ENCODE peak calls at places on chromosomes 12 and 14, in six cellular contexts. One of them, this sample, is unnamed.

GRCh38 chr12:13153180-13153579 is 43.3 kb upstream of the EMP1 start:
- DNase-seq in right lobe of liver: no peak
- DNase-seq in ovary: no peak
- DNase-seq in A549: no peak
- DNase-seq in Peyer's patch: no peak
- DNase-seq in transverse colon: no peak
- DNase-seq in this sample: no peak

GRCh38 chr12:99079811-99080210 is 434.7 kb downstream of the APAF1 start:
- DNase-seq in right lobe of liver: no peak
- DNase-seq in ovary: no peak
- DNase-seq in A549: no peak
- DNase-seq in Peyer's patch: no peak
- DNase-seq in transverse colon: no peak
- DNase-seq in this sample: no peak

GRCh38 chr14:102277874-102278630 is 26.9 kb downstream of the MOK start:
- DNase-seq in right lobe of liver: no peak
- DNase-seq in ovary: no peak
- DNase-seq in A549: no peak
- DNase-seq in Peyer's patch: no peak
- DNase-seq in transverse colon: no peak
- DNase-seq in this sample: no peak

GRCh38 chr14:47917344-47917954 is 242.0 kb upstream of the MDGA2 start:
- DNase-seq in right lobe of liver: no peak
- DNase-seq in ovary: no peak
- DNase-seq in A549: no peak
- DNase-seq in Peyer's patch: no peak
- DNase-seq in transverse colon: no peak
- DNase-seq in this sample: peak; percentile 46

GRCh38 chr12:112855375-112855774 is 51.4 kb upstream of the OAS1 start:
- DNase-seq in right lobe of liver: no peak
- DNase-seq in ovary: no peak
- DNase-seq in A549: peak; percentile 78
- DNase-seq in Peyer's patch: no peak
- DNase-seq in transverse colon: no peak
- DNase-seq in this sample: no peak

GRCh38 chr14:70622111-70622712 is 19.5 kb upstream of the TTC9 start:
- DNase-seq in right lobe of liver: no peak
- DNase-seq in ovary: no peak
- DNase-seq in A549: peak; percentile 67
- DNase-seq in Peyer's patch: peak; percentile 73
- DNase-seq in transverse colon: peak; percentile 52
- DNase-seq in this sample: peak; percentile 66

GRCh38 chr12:58916891-58917570 is 3.3 kb downstream of the LRIG3 start:
- DNase-seq in right lobe of liver: no peak
- DNase-seq in ovary: no peak
- DNase-seq in A549: no peak
- DNase-seq in Peyer's patch: peak; percentile 49
- DNase-seq in transverse colon: peak; percentile 22
- DNase-seq in this sample: no peak

GRCh38 chr12:100225491-100225890 is 24.9 kb downstream of the ACTR6 start:
- DNase-seq in right lobe of liver: no peak
- DNase-seq in ovary: no peak
- DNase-seq in A549: no peak
- DNase-seq in Peyer's patch: no peak
- DNase-seq in transverse colon: no peak
- DNase-seq in this sample: no peak

GRCh38 chr12:115771065-115771464 is 506.4 kb downstream of the MED13L start:
- DNase-seq in right lobe of liver: no peak
- DNase-seq in ovary: no peak
- DNase-seq in A549: no peak
- DNase-seq in Peyer's patch: peak; percentile 59
- DNase-seq in transverse colon: no peak
- DNase-seq in this sample: peak; percentile 33

DNA sequence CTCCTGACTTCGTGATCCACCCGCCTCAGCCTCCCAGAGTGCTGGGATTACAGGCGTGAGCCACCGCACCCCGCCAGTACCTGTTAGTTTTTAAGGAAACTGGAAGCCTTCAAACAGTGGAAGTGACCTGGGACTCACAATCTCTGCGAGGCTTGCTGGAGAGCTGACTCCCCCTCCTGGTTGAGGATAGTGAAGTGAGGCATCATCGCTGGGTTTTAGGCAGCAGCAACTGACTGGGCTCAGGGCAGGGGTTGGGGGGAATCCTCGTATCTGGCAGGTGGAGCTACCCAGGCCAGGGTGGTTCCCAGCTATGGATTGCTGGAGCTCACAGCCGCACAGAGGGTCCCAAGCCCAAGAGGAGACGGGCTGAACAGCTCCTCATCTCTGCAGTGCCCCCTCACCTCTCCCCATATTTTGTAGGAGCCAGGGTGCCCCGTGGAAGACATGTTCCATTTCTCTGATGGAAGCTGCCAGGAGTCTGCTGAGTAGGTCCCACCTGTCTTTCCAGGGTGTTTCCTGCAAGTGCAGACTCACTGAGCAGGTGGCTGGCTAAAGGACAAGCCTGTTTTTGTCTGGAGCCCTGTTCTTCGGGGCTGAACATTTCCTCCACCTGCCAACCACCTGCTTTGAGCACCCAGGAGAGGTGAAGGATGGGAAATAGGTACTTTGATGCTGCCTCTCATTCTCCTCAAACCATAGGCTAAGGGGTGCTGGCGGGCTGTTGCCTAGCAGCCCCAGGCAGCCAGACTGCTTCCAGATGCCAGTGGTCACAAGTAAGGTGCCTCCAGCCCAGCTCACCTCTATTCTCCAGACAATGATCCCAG is 3.1 kb downstream of the AVIL start:
- DNase-seq in right lobe of liver: no peak
- DNase-seq in ovary: no peak
- DNase-seq in A549: no peak
- DNase-seq in Peyer's patch: no peak
- DNase-seq in transverse colon: no peak
- DNase-seq in this sample: no peak
- TF ChIP-seq CTCF in right lobe of liver: no peak
- TF ChIP-seq CTCF in ovary: no peak
- TF ChIP-seq CTCF in A549: no peak
- TF ChIP-seq CTCF in Peyer's patch: no peak
- TF ChIP-seq CTCF in transverse colon: no peak
- TF ChIP-seq CTCF in this sample: no peak

DNA sequence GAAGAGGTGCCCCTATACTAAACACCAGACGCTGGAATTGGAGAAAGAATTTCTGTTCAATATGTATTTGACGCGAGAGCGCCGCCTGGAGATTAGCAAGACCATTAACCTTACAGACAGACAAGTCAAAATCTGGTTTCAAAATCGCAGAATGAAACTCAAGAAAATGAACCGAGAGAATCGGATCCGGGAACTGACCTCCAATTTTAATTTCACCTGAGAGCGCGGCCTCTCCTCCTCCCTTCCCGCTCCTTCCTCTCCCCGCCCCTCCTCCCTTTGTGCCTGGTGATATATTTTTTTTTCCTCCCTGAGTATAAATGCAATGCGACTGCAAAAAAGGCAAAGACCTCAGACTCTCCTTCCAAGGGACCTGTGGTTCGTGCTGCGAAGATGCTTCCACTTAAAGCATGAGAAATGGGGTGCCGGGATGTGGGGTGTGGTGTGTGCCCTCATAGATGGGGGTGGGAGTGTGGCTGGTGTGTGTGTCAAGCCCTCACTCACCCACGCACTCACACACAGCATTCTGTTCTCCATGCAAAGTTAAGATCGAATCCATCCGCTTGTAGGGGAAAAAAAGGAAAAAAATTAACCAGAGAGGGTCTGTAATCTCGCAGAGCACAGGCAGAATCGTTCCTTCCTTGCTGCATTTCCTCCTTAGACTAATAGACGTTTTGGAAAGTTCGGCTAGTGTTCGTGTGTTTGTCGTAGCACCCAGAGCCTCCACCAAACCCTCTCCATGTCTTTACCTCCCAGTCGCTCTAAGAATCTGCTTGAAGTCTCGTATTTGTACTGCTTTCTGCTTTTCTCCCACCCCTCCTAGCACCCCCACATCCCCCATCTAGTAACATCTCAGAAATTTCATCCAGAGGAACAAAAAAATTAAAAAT is 4.5 kb downstream of the HOXC10 start:
- DNase-seq in right lobe of liver: no peak
- DNase-seq in ovary: no peak
- DNase-seq in A549: peak; percentile 69
- DNase-seq in Peyer's patch: no peak
- DNase-seq in transverse colon: no peak
- DNase-seq in this sample: no peak
- H3K4me3 ChIP-seq in right lobe of liver: no peak overlapping the region
- H3K4me3 ChIP-seq in ovary: no peak overlapping the region
- H3K4me3 ChIP-seq in A549: peak overlapping the region; percentile 39
- H3K4me3 ChIP-seq in Peyer's patch: peak overlapping the region; percentile 14
- H3K4me3 ChIP-seq in transverse colon: no peak overlapping the region
- H3K4me3 ChIP-seq in this sample: no peak overlapping the region

GRCh38 chr14:31228533-31228932 is 20.9 kb upstream of the HECTD1 start:
- DNase-seq in right lobe of liver: no peak
- DNase-seq in ovary: no peak
- DNase-seq in A549: no peak
- DNase-seq in Peyer's patch: no peak
- DNase-seq in transverse colon: no peak
- DNase-seq in this sample: no peak

GRCh38 chr14:31229009-31229408 is 21.4 kb upstream of the HECTD1 start:
- DNase-seq in right lobe of liver: no peak
- DNase-seq in ovary: no peak
- DNase-seq in A549: no peak
- DNase-seq in Peyer's patch: no peak
- DNase-seq in transverse colon: no peak
- DNase-seq in this sample: no peak

GRCh38 chr14:31232081-31232480 is 24.5 kb upstream of the HECTD1 start:
- DNase-seq in right lobe of liver: no peak
- DNase-seq in ovary: no peak
- DNase-seq in A549: no peak
- DNase-seq in Peyer's patch: peak; percentile 56
- DNase-seq in transverse colon: peak; percentile 54
- DNase-seq in this sample: no peak

GRCh38 chr14:31230559-31230958 is 23.0 kb upstream of the HECTD1 start:
- DNase-seq in right lobe of liver: no peak
- DNase-seq in ovary: no peak
- DNase-seq in A549: no peak
- DNase-seq in Peyer's patch: no peak
- DNase-seq in transverse colon: no peak
- DNase-seq in this sample: no peak

GRCh38 chr14:31229638-31230229 is 22.1 kb upstream of the HECTD1 start:
- DNase-seq in right lobe of liver: peak; percentile 76
- DNase-seq in ovary: peak; percentile 46
- DNase-seq in A549: peak; percentile 98
- DNase-seq in Peyer's patch: peak; percentile 84
- DNase-seq in transverse colon: peak; percentile 79
- DNase-seq in this sample: no peak
- TF ChIP-seq POLR2A in right lobe of liver: peak; percentile 55
- TF ChIP-seq POLR2A in ovary: no peak
- TF ChIP-seq POLR2A in A549: no peak
- TF ChIP-seq POLR2A in Peyer's patch: peak; percentile 14
- TF ChIP-seq POLR2A in transverse colon: peak; percentile 55
- TF ChIP-seq POLR2A in this sample: no peak

GRCh38 chr14:31947076-31947475 is 130.0 kb upstream of the ARHGAP5 start:
- DNase-seq in right lobe of liver: no peak
- DNase-seq in ovary: no peak
- DNase-seq in A549: no peak
- DNase-seq in Peyer's patch: no peak
- DNase-seq in transverse colon: no peak
- DNase-seq in this sample: no peak

GRCh38 chr14:31950331-31950730 is 126.8 kb upstream of the ARHGAP5 start:
- DNase-seq in right lobe of liver: no peak
- DNase-seq in ovary: no peak
- DNase-seq in A549: no peak
- DNase-seq in Peyer's patch: no peak
- DNase-seq in transverse colon: no peak
- DNase-seq in this sample: no peak

GRCh38 chr14:31949709-31950108 is 127.4 kb upstream of the ARHGAP5 start:
- DNase-seq in right lobe of liver: no peak
- DNase-seq in ovary: no peak
- DNase-seq in A549: no peak
- DNase-seq in Peyer's patch: no peak
- DNase-seq in transverse colon: no peak
- DNase-seq in this sample: no peak

GRCh38 chr14:31945701-31946100 is 131.4 kb upstream of the ARHGAP5 start:
- DNase-seq in right lobe of liver: no peak
- DNase-seq in ovary: no peak
- DNase-seq in A549: no peak
- DNase-seq in Peyer's patch: peak; percentile 76
- DNase-seq in transverse colon: peak; percentile 47
- DNase-seq in this sample: no peak

GRCh38 chr14:31947680-31948580 is 129.2 kb upstream of the ARHGAP5 start:
- DNase-seq in right lobe of liver: no peak
- DNase-seq in ovary: no peak
- DNase-seq in A549: no peak
- DNase-seq in Peyer's patch: no peak
- DNase-seq in transverse colon: no peak
- DNase-seq in this sample: no peak
- TF ChIP-seq CTCF in right lobe of liver: no peak
- TF ChIP-seq CTCF in ovary: no peak
- TF ChIP-seq CTCF in A549: no peak
- TF ChIP-seq CTCF in Peyer's patch: no peak
- TF ChIP-seq CTCF in transverse colon: no peak
- TF ChIP-seq CTCF in this sample: no peak

DNA sequence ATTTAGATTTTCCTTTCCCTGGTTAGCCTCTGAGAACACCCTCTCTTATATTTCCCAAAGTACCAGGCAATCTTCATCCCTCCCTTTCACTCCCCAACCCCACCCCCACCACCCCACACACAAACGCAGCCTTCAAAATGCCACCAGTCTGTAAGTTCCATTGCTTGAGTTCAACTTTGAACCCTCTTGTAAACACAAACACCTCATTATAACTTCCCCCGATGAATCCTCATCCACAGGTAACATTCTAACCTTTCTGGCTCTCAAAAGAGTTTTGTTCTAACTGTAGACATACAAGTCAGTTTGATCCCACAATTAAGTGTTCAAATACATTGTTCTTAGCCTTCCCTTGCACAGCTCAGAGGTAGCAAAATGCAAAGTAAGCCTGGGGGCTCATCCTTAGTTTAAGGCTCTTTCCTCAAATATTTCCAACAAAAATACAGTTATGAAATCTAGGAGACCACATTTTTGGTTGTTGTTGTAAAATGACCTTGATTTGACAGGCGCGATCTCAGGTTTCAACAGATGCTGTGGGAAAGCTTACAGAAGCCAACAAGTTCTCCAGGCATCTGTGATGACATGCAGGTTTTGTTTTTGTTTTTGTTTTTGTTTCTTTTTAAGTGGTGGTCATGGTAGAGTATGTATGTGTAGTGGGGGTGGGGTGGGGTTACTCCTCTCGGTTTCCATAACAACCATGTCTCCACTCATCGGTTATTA is 199.6 kb upstream of the FOXN3 start:
- DNase-seq in right lobe of liver: no peak
- DNase-seq in ovary: no peak
- DNase-seq in A549: no peak
- DNase-seq in Peyer's patch: no peak
- DNase-seq in transverse colon: no peak
- DNase-seq in this sample: no peak
- H3K4me3 ChIP-seq in right lobe of liver: no peak overlapping the region
- H3K4me3 ChIP-seq in ovary: peak overlapping the region; percentile 44
- H3K4me3 ChIP-seq in A549: no peak overlapping the region
- H3K4me3 ChIP-seq in Peyer's patch: peak overlapping the region; percentile 82
- H3K4me3 ChIP-seq in transverse colon: no peak overlapping the region
- H3K4me3 ChIP-seq in this sample: no peak overlapping the region

GRCh38 chr14:105491366-105492006 is 440 bp downstream of the TEDC1 start:
- DNase-seq in right lobe of liver: peak; percentile 85
- DNase-seq in ovary: peak; percentile 88
- DNase-seq in A549: peak; percentile 78
- DNase-seq in Peyer's patch: peak; percentile 86
- DNase-seq in transverse colon: peak; percentile 83
- DNase-seq in this sample: peak; percentile 38
- TF ChIP-seq POLR2A in right lobe of liver: peak; percentile 13
- TF ChIP-seq POLR2A in ovary: peak; percentile 12
- TF ChIP-seq POLR2A in A549: peak; percentile 34
- TF ChIP-seq POLR2A in Peyer's patch: no peak
- TF ChIP-seq POLR2A in transverse colon: peak; percentile 72
- TF ChIP-seq POLR2A in this sample: no peak

GRCh38 chr14:59262717-59263469 is 74.4 kb downstream of the DAAM1 start:
- DNase-seq in right lobe of liver: peak; percentile 68
- DNase-seq in ovary: no peak
- DNase-seq in A549: no peak
- DNase-seq in Peyer's patch: peak; percentile 63
- DNase-seq in transverse colon: peak; percentile 61
- DNase-seq in this sample: no peak
- TF ChIP-seq CTCF in right lobe of liver: peak; percentile 54
- TF ChIP-seq CTCF in ovary: no peak
- TF ChIP-seq CTCF in A549: no peak
- TF ChIP-seq CTCF in Peyer's patch: no peak
- TF ChIP-seq CTCF in transverse colon: peak; percentile 65
- TF ChIP-seq CTCF in this sample: no peak